ENCODE peak calls at places on chromosomes 6 and 20, in eight cellular contexts. M is HS-27A; U is NCI-H1417 treated with DMSO at 0.1 percent for 48 hours; Y is SK-MEL-5; K is AG08395; J is Calu3; Z is mesendoderm; T is stimulated activated CD4-positive, alpha-beta T cell treated with anti-CD3 and anti-CD28 coated beads, Interleukin-12 subunit alpha, Interleukin-12 subunit beta, amount 100 ng/mL, for 4 hours. X is an unnamed sample.

GRCh38 chr20:23622839-23623343 is 14.9 kb downstream of the CST3 start:
- DNase-seq in M (peak), U (no peak), Y (peak), K (peak), J (peak), Z (peak), T (no peak), X (no peak)

GRCh38 chr20:38460040-38460623 is 12.5 kb upstream of the RALGAPB start:
- DNase-seq in M (peak), U (peak), Y (peak), K (no peak), J (peak), Z (no peak), T (no peak), X (no peak)

GRCh38 chr20:10875653-10876052 is 201.9 kb upstream of the JAG1 start:
- DNase-seq in M (no peak), U (no peak), Y (no peak), K (no peak), J (no peak), Z (no peak), T (no peak), X (no peak)

GRCh38 chr6:16757332-16757731 is 3.9 kb downstream of the ATXN1 start:
- DNase-seq in M (no peak), U (no peak), Y (peak), K (no peak), J (no peak), Z (no peak), T (no peak), X (no peak)

GRCh38 chr20:22207280-22207679 is 377.1 kb downstream of the FOXA2 start:
- DNase-seq in M (no peak), U (no peak), Y (no peak), K (no peak), J (no peak), Z (no peak), T (no peak), X (no peak)

GRCh38 chr20:58982406-58983114 is 1.5 kb downstream of the NELFCD start:
- DNase-seq in M (no peak), U (no peak), Y (no peak), K (no peak), J (no peak), Z (no peak), T (no peak), X (no peak)

GRCh38 chr20:1666802-1667201 is 9.2 kb upstream of the SIRPG start:
- DNase-seq in M (no peak), U (no peak), Y (no peak), K (no peak), J (no peak), Z (no peak), T (no peak), X (no peak)

GRCh38 chr20:57450419-57450818 is 59.2 kb downstream of the RBM38 start:
- DNase-seq in M (no peak), U (no peak), Y (no peak), K (peak), J (no peak), Z (no peak), T (no peak), X (no peak)

GRCh38 chr6:36920049-36920448 is 34.3 kb downstream of the C6orf89 start:
- DNase-seq in M (no peak), U (no peak), Y (no peak), K (no peak), J (peak), Z (no peak), T (no peak), X (no peak)